ENCODE peak calls at places on chromosome 9, in nine cellular contexts. H, Q, B, S, U, T, C, J and P are unnamed samples.

GRCh38 chr9:69877852-69878507 is 57.4 kb downstream of the CFAP95 start:
- DNase-seq in C (no peak), H (no peak), T (peak), U (no peak), Q (peak), J (no peak), S (no peak), B (no peak), P (peak)

GRCh38 chr9:134163374-134164196 is 779 bp downstream of the RNU6ATAC start:
- DNase-seq in B (no peak), H (peak), U (no peak), S (peak), C (peak), T (peak), Q (peak), J (peak), P (no peak)

GRCh38 chr9:97812247-97812543 is 40.8 kb upstream of the FOXE1 start:
- DNase-seq in H (no peak), C (no peak), U (no peak), S (no peak), T (no peak), B (no peak), Q (no peak), J (no peak), P (no peak)

GRCh38 chr9:73009649-73010288 is 56.9 kb upstream of the ALDH1A1 start:
- DNase-seq in T (no peak), J (no peak), C (no peak), H (no peak), Q (no peak), U (no peak), B (no peak), S (no peak), P (no peak)

GRCh38 chr9:134930404-134930803 is 12.7 kb upstream of the FCN1 start:
- DNase-seq in C (no peak), U (no peak), H (no peak), B (no peak), J (no peak), T (no peak), Q (no peak), S (no peak), P (no peak)

GRCh38 chr9:137369911-137370630 is 52.9 kb downstream of the EXD3 start:
- DNase-seq in T (no peak), U (no peak), J (no peak), B (no peak), S (no peak), H (no peak), Q (no peak), C (no peak), P (no peak)

GRCh38 chr9:124505006-124505900 is 1.9 kb downstream of the NR5A1 start:
- DNase-seq in U (no peak), Q (no peak), J (no peak), B (no peak), H (no peak), T (no peak), S (no peak), C (no peak), P (no peak)

GRCh38 chr9:90433398-90433890 is 209.2 kb downstream of the DIRAS2 start:
- DNase-seq in U (no peak), Q (peak), T (no peak), B (no peak), S (no peak), H (no peak), C (no peak), J (no peak), P (no peak)

GRCh38 chr9:129446828-129447550 is 173.9 kb downstream of the C9orf50 start:
- DNase-seq in U (no peak), B (no peak), C (no peak), T (no peak), S (no peak), J (peak), H (no peak), Q (no peak), P (no peak)

GRCh38 chr9:68896495-68896894 is 117.4 kb downstream of the PRKACG start:
- DNase-seq in T (no peak), S (no peak), C (no peak), B (no peak), H (no peak), Q (no peak), J (no peak), U (no peak), P (no peak)

GRCh38 chr9:93133641-93134017 is 422 bp downstream of the NINJ1 start:
- DNase-seq in C (peak), U (no peak), H (peak), S (no peak), Q (peak), B (peak), T (peak), J (peak), P (peak)

GRCh38 chr9:132543960-132544359 is 38.4 kb upstream of the BARHL1 start:
- DNase-seq in T (no peak), J (no peak), B (no peak), C (no peak), H (no peak), S (no peak), U (no peak), Q (no peak), P (no peak)

GRCh38 chr9:120950421-120951388 is 24.1 kb upstream of the TRAF1 start:
- DNase-seq in S (no peak), H (no peak), J (no peak), C (no peak), B (no peak), T (no peak), U (no peak), Q (no peak), P (no peak)

GRCh38 chr9:97895695-97896332 is 26.5 kb downstream of the TRMO start:
- DNase-seq in U (no peak), H (no peak), T (no peak), Q (no peak), J (no peak), S (no peak), C (no peak), B (no peak), P (peak)

GRCh38 chr9:34204011-34204635 is 25.3 kb downstream of the UBAP1 start:
- DNase-seq in J (no peak), S (no peak), Q (peak), H (no peak), T (no peak), C (no peak), B (no peak), U (no peak), P (no peak)